ENCODE peak calls at places on chromosomes 1 and 21, in ten cellular contexts. One of them, this sample, is unnamed. For H3K9me3, the result is how much of the 10 kb centered on the place peaks cover.

GRCh38 chr1:70003509-70003908 is 201.9 kb downstream of the LRRC40 start:
- DNase-seq in K562: no peak
- DNase-seq in mammary epithelial cell: peak
- DNase-seq in fibroblast of lung: no peak
- DNase-seq in PC-3: peak
- DNase-seq in H1: no peak
- DNase-seq in PC-9: no peak
- DNase-seq in neural progenitor cell: no peak
- DNase-seq in GM23248: peak
- DNase-seq in hepatocyte: no peak
- DNase-seq in this sample: peak

GRCh38 chr1:152035406-152036315 is 1.1 kb downstream of the S100A11 start:
- DNase-seq in K562: peak
- DNase-seq in mammary epithelial cell: no peak
- DNase-seq in fibroblast of lung: peak
- DNase-seq in PC-3: peak
- DNase-seq in H1: no peak
- DNase-seq in PC-9: no peak
- DNase-seq in neural progenitor cell: no peak
- DNase-seq in GM23248: peak
- DNase-seq in hepatocyte: peak
- DNase-seq in this sample: no peak

GRCh38 chr1:25109527-25109926 is 122.8 kb downstream of the SYF2 start:
- DNase-seq in K562: peak
- DNase-seq in mammary epithelial cell: no peak
- DNase-seq in fibroblast of lung: no peak
- DNase-seq in PC-3: no peak
- DNase-seq in H1: no peak
- DNase-seq in PC-9: no peak
- DNase-seq in neural progenitor cell: no peak
- DNase-seq in GM23248: no peak
- DNase-seq in hepatocyte: no peak
- DNase-seq in this sample: no peak

GRCh38 chr1:112359961-112360767 is 35.9 kb upstream of the CTTNBP2NL start:
- DNase-seq in K562: no peak
- DNase-seq in mammary epithelial cell: peak
- DNase-seq in fibroblast of lung: peak
- DNase-seq in PC-3: no peak
- DNase-seq in H1: no peak
- DNase-seq in PC-9: peak
- DNase-seq in neural progenitor cell: peak
- DNase-seq in GM23248: peak
- DNase-seq in hepatocyte: peak
- DNase-seq in this sample: no peak

GRCh38 chr1:6386371-6386949 is 7.1 kb downstream of the ACOT7 start:
- DNase-seq in K562: no peak
- DNase-seq in mammary epithelial cell: peak
- DNase-seq in fibroblast of lung: peak
- DNase-seq in PC-3: peak
- DNase-seq in H1: no peak
- DNase-seq in PC-9: peak
- DNase-seq in neural progenitor cell: no peak
- DNase-seq in GM23248: no peak
- DNase-seq in hepatocyte: peak
- DNase-seq in this sample: no peak

GRCh38 chr1:147647796-147648633 is 22.3 kb downstream of the ACP6 start:
- DNase-seq in K562: no peak
- DNase-seq in mammary epithelial cell: no peak
- DNase-seq in fibroblast of lung: no peak
- DNase-seq in PC-3: no peak
- DNase-seq in H1: no peak
- DNase-seq in PC-9: no peak
- DNase-seq in neural progenitor cell: no peak
- DNase-seq in GM23248: no peak
- DNase-seq in hepatocyte: no peak
- DNase-seq in this sample: no peak

GRCh38 chr1:41613646-41614592 is 129.4 kb upstream of the EDN2 start:
- DNase-seq in K562: no peak
- DNase-seq in mammary epithelial cell: peak
- DNase-seq in fibroblast of lung: peak
- DNase-seq in PC-3: no peak
- DNase-seq in H1: peak
- DNase-seq in PC-9: no peak
- DNase-seq in neural progenitor cell: no peak
- DNase-seq in GM23248: peak
- DNase-seq in hepatocyte: no peak
- DNase-seq in this sample: peak

GRCh38 chr1:1779691-1780597 is 1.7 kb upstream of the NADK start:
- DNase-seq in K562: peak
- DNase-seq in mammary epithelial cell: peak
- DNase-seq in fibroblast of lung: peak
- DNase-seq in PC-3: no peak
- DNase-seq in H1: peak
- DNase-seq in PC-9: peak
- DNase-seq in neural progenitor cell: peak
- DNase-seq in GM23248: peak
- DNase-seq in hepatocyte: peak
- DNase-seq in this sample: peak

GRCh38 chr1:54335396-54336056 is 70.7 kb downstream of the SSBP3 start:
- DNase-seq in K562: no peak
- DNase-seq in mammary epithelial cell: peak
- DNase-seq in fibroblast of lung: peak
- DNase-seq in PC-3: peak
- DNase-seq in H1: no peak
- DNase-seq in PC-9: no peak
- DNase-seq in neural progenitor cell: no peak
- DNase-seq in GM23248: peak
- DNase-seq in hepatocyte: peak
- DNase-seq in this sample: no peak

DNA sequence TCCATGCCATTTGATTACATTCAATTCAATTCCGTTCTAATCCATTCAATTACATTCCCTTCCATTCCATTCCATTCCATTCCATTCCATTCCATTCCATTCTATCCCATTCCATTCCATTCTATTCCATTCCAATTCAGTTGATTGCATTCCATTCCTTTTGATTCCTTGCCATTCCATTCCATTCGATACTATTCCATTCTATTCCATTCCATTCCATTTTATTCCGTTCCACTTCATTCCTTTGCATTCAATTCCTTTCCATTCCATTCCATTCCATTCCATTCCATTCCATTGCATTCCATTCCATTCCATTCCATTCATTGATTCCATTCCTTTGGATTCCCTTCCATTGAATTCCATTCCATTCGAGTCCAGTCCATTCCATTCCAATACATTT is 2574.0 kb upstream of the TPTE start:
- DNase-seq in K562: no peak
- DNase-seq in mammary epithelial cell: no peak
- DNase-seq in fibroblast of lung: no peak
- DNase-seq in PC-3: no peak
- DNase-seq in H1: no peak
- DNase-seq in PC-9: no peak
- DNase-seq in neural progenitor cell: no peak
- DNase-seq in GM23248: no peak
- DNase-seq in hepatocyte: no peak
- DNase-seq in this sample: no peak
- H3K9me3 ChIP-seq in K562: under half
- H3K9me3 ChIP-seq in mammary epithelial cell: half or more
- H3K9me3 ChIP-seq in fibroblast of lung: under half
- H3K9me3 ChIP-seq in PC-3: half or more
- H3K9me3 ChIP-seq in H1: half or more
- H3K9me3 ChIP-seq in PC-9: half or more
- H3K9me3 ChIP-seq in neural progenitor cell: half or more
- H3K9me3 ChIP-seq in GM23248: under half
- H3K9me3 ChIP-seq in hepatocyte: half or more
- H3K9me3 ChIP-seq in this sample: under half

GRCh38 chr1:52769346-52770033 is 43.2 kb downstream of the ZYG11B start:
- DNase-seq in K562: no peak
- DNase-seq in mammary epithelial cell: no peak
- DNase-seq in fibroblast of lung: no peak
- DNase-seq in PC-3: no peak
- DNase-seq in H1: no peak
- DNase-seq in PC-9: no peak
- DNase-seq in neural progenitor cell: no peak
- DNase-seq in GM23248: no peak
- DNase-seq in hepatocyte: no peak
- DNase-seq in this sample: no peak

GRCh38 chr1:52771384-52771783 is 45.1 kb downstream of the ZYG11B start:
- DNase-seq in K562: no peak
- DNase-seq in mammary epithelial cell: no peak
- DNase-seq in fibroblast of lung: peak
- DNase-seq in PC-3: no peak
- DNase-seq in H1: no peak
- DNase-seq in PC-9: no peak
- DNase-seq in neural progenitor cell: no peak
- DNase-seq in GM23248: no peak
- DNase-seq in hepatocyte: no peak
- DNase-seq in this sample: no peak

DNA sequence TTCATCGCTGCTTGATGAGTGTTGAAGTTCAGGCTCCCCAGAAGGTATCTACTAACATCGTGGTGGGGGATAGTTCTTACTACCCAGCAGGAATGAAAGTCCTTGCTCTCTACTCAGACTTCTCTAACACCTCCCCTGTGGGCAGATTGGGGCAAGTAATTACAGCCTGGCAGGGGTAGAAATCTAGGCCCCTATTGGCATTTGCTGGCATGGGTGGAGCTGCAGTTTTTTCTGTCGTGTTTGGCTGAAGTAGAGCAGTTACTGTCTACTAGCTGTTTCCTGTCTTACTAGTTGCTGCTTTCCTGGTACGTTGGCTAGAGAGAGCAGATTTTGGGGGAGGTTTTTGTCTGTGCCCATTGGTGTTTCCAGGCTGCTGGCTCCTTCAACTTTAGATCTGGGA is 41.6 kb downstream of the ZYG11B start:
- DNase-seq in K562: no peak
- DNase-seq in mammary epithelial cell: no peak
- DNase-seq in fibroblast of lung: no peak
- DNase-seq in PC-3: no peak
- DNase-seq in H1: no peak
- DNase-seq in PC-9: no peak
- DNase-seq in neural progenitor cell: no peak
- DNase-seq in GM23248: no peak
- DNase-seq in hepatocyte: no peak
- DNase-seq in this sample: no peak
- TF ChIP-seq EZH2 in K562: no peak
- TF ChIP-seq EZH2 in mammary epithelial cell: no peak
- TF ChIP-seq EZH2 in fibroblast of lung: no peak
- TF ChIP-seq EZH2 in PC-3: no peak
- TF ChIP-seq EZH2 in H1: no peak
- TF ChIP-seq EZH2 in PC-9: no peak
- TF ChIP-seq EZH2 in neural progenitor cell: no peak
- TF ChIP-seq EZH2 in GM23248: no peak
- TF ChIP-seq EZH2 in hepatocyte: no peak
- TF ChIP-seq EZH2 in this sample: no peak

DNA sequence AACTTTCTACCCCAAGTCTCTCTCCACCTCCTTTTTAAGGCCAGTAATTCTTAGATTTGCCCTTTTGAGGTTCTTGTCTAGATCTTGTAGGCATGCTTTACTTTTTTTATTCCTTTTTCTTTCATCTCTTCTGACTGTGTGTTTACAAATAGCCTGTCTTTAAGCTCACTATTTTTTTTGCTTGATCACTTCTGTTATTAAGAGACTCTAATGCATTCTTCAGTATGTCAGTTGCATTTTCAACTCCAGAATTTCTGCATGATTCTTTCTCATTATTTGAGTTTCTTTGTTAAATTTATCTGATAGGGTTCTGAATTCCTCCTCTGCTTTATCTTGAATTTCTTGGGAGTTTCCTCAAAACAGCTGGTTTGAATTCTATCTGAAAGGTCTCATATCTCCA is 30.9 kb downstream of the XPR1 start:
- DNase-seq in K562: no peak
- DNase-seq in mammary epithelial cell: no peak
- DNase-seq in fibroblast of lung: no peak
- DNase-seq in PC-3: no peak
- DNase-seq in H1: no peak
- DNase-seq in PC-9: no peak
- DNase-seq in neural progenitor cell: no peak
- DNase-seq in GM23248: no peak
- DNase-seq in hepatocyte: no peak
- DNase-seq in this sample: no peak
- H3K9me3 ChIP-seq in K562: under half
- H3K9me3 ChIP-seq in mammary epithelial cell: under half
- H3K9me3 ChIP-seq in fibroblast of lung: under half
- H3K9me3 ChIP-seq in PC-3: under half
- H3K9me3 ChIP-seq in H1: under half
- H3K9me3 ChIP-seq in PC-9: under half
- H3K9me3 ChIP-seq in neural progenitor cell: under half
- H3K9me3 ChIP-seq in GM23248: under half
- H3K9me3 ChIP-seq in hepatocyte: under half
- H3K9me3 ChIP-seq in this sample: under half

GRCh38 chr1:184693011-184693410 is 61.6 kb downstream of the EDEM3 start:
- DNase-seq in K562: no peak
- DNase-seq in mammary epithelial cell: no peak
- DNase-seq in fibroblast of lung: peak
- DNase-seq in PC-3: no peak
- DNase-seq in H1: no peak
- DNase-seq in PC-9: no peak
- DNase-seq in neural progenitor cell: no peak
- DNase-seq in GM23248: no peak
- DNase-seq in hepatocyte: no peak
- DNase-seq in this sample: no peak

GRCh38 chr1:184698969-184699368 is 55.7 kb downstream of the EDEM3 start:
- DNase-seq in K562: no peak
- DNase-seq in mammary epithelial cell: no peak
- DNase-seq in fibroblast of lung: no peak
- DNase-seq in PC-3: no peak
- DNase-seq in H1: no peak
- DNase-seq in PC-9: no peak
- DNase-seq in neural progenitor cell: no peak
- DNase-seq in GM23248: no peak
- DNase-seq in hepatocyte: no peak
- DNase-seq in this sample: no peak

GRCh38 chr1:184698001-184698400 is 56.7 kb downstream of the EDEM3 start:
- DNase-seq in K562: no peak
- DNase-seq in mammary epithelial cell: no peak
- DNase-seq in fibroblast of lung: no peak
- DNase-seq in PC-3: no peak
- DNase-seq in H1: no peak
- DNase-seq in PC-9: no peak
- DNase-seq in neural progenitor cell: no peak
- DNase-seq in GM23248: no peak
- DNase-seq in hepatocyte: no peak
- DNase-seq in this sample: no peak

GRCh38 chr1:184695023-184695422 is 59.6 kb downstream of the EDEM3 start:
- DNase-seq in K562: no peak
- DNase-seq in mammary epithelial cell: no peak
- DNase-seq in fibroblast of lung: peak
- DNase-seq in PC-3: no peak
- DNase-seq in H1: no peak
- DNase-seq in PC-9: no peak
- DNase-seq in neural progenitor cell: no peak
- DNase-seq in GM23248: peak
- DNase-seq in hepatocyte: no peak
- DNase-seq in this sample: no peak

DNA sequence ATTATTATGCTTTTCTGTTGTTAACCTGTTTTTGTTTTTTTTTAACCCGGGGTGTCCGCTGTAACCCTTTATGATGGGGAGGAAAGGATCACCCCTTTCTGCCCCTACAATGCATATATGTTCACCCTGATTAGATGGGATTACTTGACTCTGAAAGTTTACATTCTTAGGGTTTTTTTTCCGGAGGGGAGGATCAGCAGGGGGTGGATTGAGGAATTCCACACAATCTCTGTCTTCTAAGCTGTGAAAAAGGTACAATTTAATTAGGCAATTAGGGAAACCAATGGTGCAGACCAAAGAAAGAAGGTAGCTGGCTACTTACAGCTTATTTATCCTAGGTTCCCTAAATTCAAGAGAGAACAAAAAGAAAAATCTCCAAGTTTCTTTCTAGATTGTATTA is 58.3 kb downstream of the EDEM3 start:
- DNase-seq in K562: no peak
- DNase-seq in mammary epithelial cell: no peak
- DNase-seq in fibroblast of lung: no peak
- DNase-seq in PC-3: no peak
- DNase-seq in H1: no peak
- DNase-seq in PC-9: no peak
- DNase-seq in neural progenitor cell: peak
- DNase-seq in GM23248: no peak
- DNase-seq in hepatocyte: no peak
- DNase-seq in this sample: no peak
- TF ChIP-seq EZH2 in K562: no peak
- TF ChIP-seq EZH2 in mammary epithelial cell: no peak
- TF ChIP-seq EZH2 in fibroblast of lung: no peak
- TF ChIP-seq EZH2 in PC-3: no peak
- TF ChIP-seq EZH2 in H1: no peak
- TF ChIP-seq EZH2 in PC-9: no peak
- TF ChIP-seq EZH2 in neural progenitor cell: no peak
- TF ChIP-seq EZH2 in GM23248: no peak
- TF ChIP-seq EZH2 in hepatocyte: no peak
- TF ChIP-seq EZH2 in this sample: no peak

This sample was measured in SK-N-MC.